ENCODE peak calls at places on chromosomes 7 and 10, in seven cellular contexts. B is left ventricle myocardium inferior, X is ovary, K is lung, L is endothelial cell of umbilical vein, T is aorta, M is stomach. D is an unnamed sample. For H3K4me1, the result is how much of the 10 kb centered on the place peaks cover.

GRCh38 chr7:27115161-27116018 is 12.9 kb upstream of the HOXA2 start:
- DNase-seq in M (no peak), X (no peak), L (peak), B (no peak), T (peak), K (no peak), D (peak)

GRCh38 chr10:1150638-1150955 is 94.4 kb downstream of the WDR37 start:
- DNase-seq in K (no peak), B (no peak), T (no peak), L (no peak), X (no peak), M (peak), D (no peak)

GRCh38 chr7:2002561-2003450 is 229.9 kb downstream of the MAD1L1 start:
- DNase-seq in B (peak), X (peak), L (no peak), K (no peak), T (peak), M (no peak), D (no peak)

GRCh38 chr7:23700058-23700457 is 10.0 kb upstream of the STK31 start:
- DNase-seq in L (no peak), T (no peak), K (no peak), X (no peak), M (no peak), B (no peak), D (no peak)

GRCh38 chr7:48537561-48537960 is 366.3 kb downstream of the ABCA13 start:
- DNase-seq in X (no peak), B (no peak), L (no peak), K (no peak), M (no peak), T (no peak), D (no peak)

GRCh38 chr10:818010-818409 is 113.5 kb downstream of the LARP4B start:
- DNase-seq in K (no peak), B (no peak), T (no peak), M (no peak), X (no peak), L (no peak), D (no peak)

GRCh38 chr10:56605043-56605442 is 244.0 kb upstream of the ZWINT start:
- DNase-seq in X (no peak), T (no peak), K (no peak), M (no peak), L (no peak), B (no peak), D (no peak)

GRCh38 chr10:29555746-29556481 is 78.9 kb downstream of the SVIL start:
- DNase-seq in X (no peak), T (no peak), L (no peak), K (no peak), M (no peak), B (no peak), D (no peak)

GRCh38 chr10:86958831-86959736 is 685 bp downstream of the SNCG start:
- DNase-seq in K (no peak), T (peak), X (peak), L (peak), M (no peak), B (peak), D (no peak)

GRCh38 chr7:93148727-93149126 is 542 bp upstream of the SAMD9L start:
- DNase-seq in M (no peak), K (no peak), X (no peak), L (peak), B (no peak), T (no peak), D (no peak)

GRCh38 chr7:131056007-131056406 is 271.7 kb upstream of the MKLN1 start:
- DNase-seq in B (no peak), L (no peak), M (no peak), T (no peak), X (no peak), K (no peak), D (no peak)

GRCh38 chr7:131061818-131062217 is 265.9 kb upstream of the MKLN1 start:
- DNase-seq in B (no peak), L (no peak), K (no peak), X (no peak), T (no peak), M (no peak), D (no peak)

GRCh38 chr7:131057015-131057518 is 270.6 kb upstream of the MKLN1 start:
- DNase-seq in T (no peak), B (no peak), K (no peak), M (no peak), X (no peak), L (peak), D (peak)

GRCh38 chr7:131057524-131058065 is 270.1 kb upstream of the MKLN1 start:
- DNase-seq in L (no peak), M (no peak), K (no peak), X (no peak), B (no peak), T (no peak), D (no peak)

DNA sequence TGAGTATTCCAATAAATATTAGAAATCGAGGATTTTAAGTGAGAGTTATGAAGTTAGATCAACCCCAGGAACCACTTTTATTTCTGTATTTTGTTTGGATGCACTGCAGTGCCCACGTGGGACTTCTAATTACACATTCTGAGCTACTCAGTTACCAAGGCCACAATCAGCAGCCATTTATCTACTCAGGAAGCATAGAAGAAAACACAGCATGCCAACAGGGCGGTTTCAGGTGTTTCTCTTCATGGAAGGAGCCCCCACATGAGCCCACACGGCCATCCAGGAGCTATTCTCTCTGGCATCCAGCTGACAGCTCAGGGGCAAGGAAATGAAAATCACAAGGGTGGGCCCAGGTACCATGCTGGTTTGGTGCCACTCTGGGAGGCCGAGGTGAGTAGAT is 266.5 kb upstream of the MKLN1 start:
- DNase-seq in K (no peak), M (no peak), L (no peak), B (no peak), X (no peak), T (no peak), D (no peak)
- H3K27ac ChIP-seq in K (no peak), M (no peak), L (no peak), B (peak), X (peak), T (no peak), D (no peak)

DNA sequence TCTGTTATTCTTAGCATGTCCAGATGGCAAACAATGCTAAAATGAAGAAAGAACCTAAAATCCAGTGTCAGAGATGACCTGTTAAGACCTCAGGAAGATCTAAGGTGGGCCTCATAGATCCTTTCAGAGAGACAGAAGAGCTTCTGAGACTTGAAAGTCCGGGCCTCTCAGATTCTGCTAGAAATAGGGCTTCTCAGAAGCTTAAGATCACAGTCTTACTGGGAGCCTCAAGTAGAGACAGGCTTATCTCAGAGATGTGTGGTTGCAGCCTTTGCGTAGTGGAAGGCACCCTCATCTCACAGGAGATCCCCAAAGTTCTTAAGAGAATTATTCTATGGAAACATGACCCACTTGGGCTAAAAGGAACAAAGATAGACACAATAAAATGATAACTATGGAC is 642.8 kb downstream of the TNS3 start:
- DNase-seq in K (no peak), B (no peak), T (no peak), X (no peak), M (no peak), L (no peak), D (no peak)
- H3K4me3 ChIP-seq in K (no peak), B (no peak), T (no peak), X (no peak), M (no peak), L (no peak), D (no peak)

GRCh38 chr7:80434043-80434442 is 77.8 kb downstream of the GNAT3 start:
- DNase-seq in M (no peak), B (no peak), L (no peak), K (no peak), T (no peak), X (no peak), D (no peak)
- H3K4me1 ChIP-seq in M (under half), B (under half), L (under half), K (under half), T (under half), X (under half), D (under half)

GRCh38 chr7:141043621-141044020 is 28.9 kb upstream of the MRPS33 start:
- DNase-seq in T (no peak), B (no peak), X (no peak), M (no peak), K (no peak), L (no peak), D (no peak)
- H3K27ac ChIP-seq in T (no peak), B (no peak), X (no peak), M (no peak), K (no peak), L (no peak), D (no peak)

GRCh38 chr10:13158401-13158800 is 3.0 kb upstream of the MCM10 start:
- DNase-seq in L (no peak), X (no peak), T (no peak), K (no peak), M (no peak), B (no peak), D (no peak)
- H3K4me3 ChIP-seq in L (no peak), X (peak), T (no peak), K (no peak), M (peak), B (peak), D (no peak)

GRCh38 chr7:26065652-26066051 is 86.3 kb upstream of the NFE2L3 start:
- DNase-seq in X (no peak), L (no peak), M (no peak), K (no peak), B (no peak), T (no peak), D (no peak)

GRCh38 chr7:26062240-26062603 is 89.8 kb upstream of the NFE2L3 start:
- DNase-seq in X (no peak), M (no peak), B (no peak), T (no peak), K (no peak), L (no peak), D (no peak)

GRCh38 chr7:26066736-26067135 is 85.3 kb upstream of the NFE2L3 start:
- DNase-seq in T (no peak), X (no peak), M (no peak), L (no peak), B (no peak), K (no peak), D (no peak)

GRCh38 chr7:26060713-26061339 is 91.2 kb upstream of the NFE2L3 start:
- DNase-seq in M (no peak), K (no peak), X (no peak), T (no peak), L (no peak), B (no peak), D (peak)

DNA sequence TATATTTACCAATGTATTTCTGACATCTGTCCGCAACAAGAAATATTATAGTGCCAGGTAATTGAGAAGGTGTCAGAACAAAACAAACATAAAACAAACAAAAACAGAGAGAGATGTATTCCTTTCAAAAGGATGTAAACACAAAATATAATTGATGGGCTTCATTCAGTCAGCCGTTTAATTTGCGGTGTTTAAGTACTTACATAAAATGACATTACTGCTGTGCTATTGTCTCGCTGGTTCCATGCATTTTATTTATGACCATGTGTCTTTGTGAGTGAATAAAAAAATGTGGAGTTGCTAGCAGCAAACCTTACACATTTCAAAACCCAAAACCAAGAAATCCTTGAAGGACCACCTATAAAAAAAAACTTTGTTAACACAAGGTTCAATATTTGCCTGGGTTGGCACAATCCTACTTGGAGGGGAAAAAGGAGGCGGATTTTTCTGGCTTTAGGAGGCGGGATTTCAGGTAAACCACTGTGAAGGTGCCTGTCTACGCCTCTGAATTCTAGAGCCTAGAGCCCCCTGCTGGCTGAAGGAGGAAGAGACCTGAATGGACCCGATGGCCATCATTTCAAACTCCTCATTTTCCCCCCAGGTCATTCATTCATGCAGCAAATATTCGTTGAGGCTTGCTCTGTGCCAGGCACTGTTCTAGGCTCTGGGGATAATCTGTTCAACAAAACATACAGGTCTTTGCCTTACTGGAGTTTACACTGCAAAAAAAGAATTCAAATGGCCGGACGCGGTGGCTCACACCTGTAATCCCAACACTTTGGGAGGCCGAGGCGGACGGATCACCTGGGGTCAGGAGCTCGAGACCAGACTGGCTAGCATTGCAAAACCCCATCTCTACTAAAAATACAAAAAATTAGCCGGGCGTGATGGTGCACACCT is 90.4 kb upstream of the NFE2L3 start:
- DNase-seq in K (peak), X (peak), L (peak), T (peak), M (peak), B (peak), D (peak)
- H3K4me1 ChIP-seq in K (under half), X (under half), L (under half), T (under half), M (under half), B (under half), D (under half)

DNA sequence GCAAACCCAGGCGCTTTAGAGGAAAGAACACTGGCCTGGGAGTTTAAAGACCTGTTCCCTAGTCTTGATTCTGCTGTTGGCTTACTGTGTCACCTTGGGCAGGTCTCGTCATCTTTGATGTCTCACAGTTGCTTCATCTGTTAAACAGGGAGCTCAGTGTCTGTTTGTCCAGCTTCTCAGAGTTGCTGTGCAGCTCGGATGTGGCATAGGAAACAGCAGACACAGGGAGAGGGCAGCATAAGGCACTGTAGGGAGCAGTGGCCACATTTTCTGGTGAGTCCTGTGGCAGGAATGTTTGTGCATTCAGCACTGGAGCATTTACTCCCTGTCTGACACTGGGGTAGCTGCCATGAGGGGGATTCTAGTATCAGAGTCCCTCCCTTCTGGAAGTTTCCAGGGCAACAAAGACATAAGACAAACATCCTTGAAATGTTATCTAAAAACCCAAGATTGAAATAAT is 2.0 kb downstream of the REPIN1 start:
- DNase-seq in K (no peak), M (no peak), B (no peak), T (no peak), L (no peak), X (no peak), D (no peak)
- H3K27ac ChIP-seq in K (no peak), M (peak), B (peak), T (no peak), L (peak), X (no peak), D (no peak)

D was measured in prostate gland.